ENCODE peak calls at places on chromosomes 7 and 10, in six cellular contexts. One of them, this sample, is unnamed.

GRCh38 chr7:76303829-76304505 is 1.5 kb downstream of the HSPB1 start:
- DNase-seq in Caco-2: no peak
- DNase-seq in cardiac muscle cell: no peak
- DNase-seq in thyroid gland: no peak
- DNase-seq in IMR-90: peak; percentile 50
- DNase-seq in lower leg skin: no peak
- DNase-seq in this sample: no peak

GRCh38 chr10:20846263-20846662 is 50.8 kb downstream of the NEBL start:
- DNase-seq in Caco-2: no peak
- DNase-seq in cardiac muscle cell: no peak
- DNase-seq in IMR-90: no peak
- DNase-seq in lower leg skin: no peak
- DNase-seq in thyroid gland: no peak
- DNase-seq in this sample: no peak

GRCh38 chr10:63711361-63711760 is 190.2 kb downstream of the REEP3 start:
- DNase-seq in cardiac muscle cell: no peak
- DNase-seq in lower leg skin: no peak
- DNase-seq in IMR-90: no peak
- DNase-seq in thyroid gland: peak; percentile 17
- DNase-seq in Caco-2: no peak
- DNase-seq in this sample: no peak

GRCh38 chr7:18153183-18153748 is 125.6 kb upstream of the PRPS1L1 start:
- DNase-seq in lower leg skin: no peak
- DNase-seq in Caco-2: no peak
- DNase-seq in cardiac muscle cell: no peak
- DNase-seq in IMR-90: no peak
- DNase-seq in thyroid gland: no peak
- DNase-seq in this sample: no peak

GRCh38 chr7:155222578-155222977 is 75.1 kb upstream of the INSIG1 start:
- DNase-seq in Caco-2: no peak
- DNase-seq in cardiac muscle cell: no peak
- DNase-seq in lower leg skin: no peak
- DNase-seq in thyroid gland: no peak
- DNase-seq in IMR-90: no peak
- DNase-seq in this sample: no peak

GRCh38 chr7:2645274-2645868 is 13.6 kb downstream of the TTYH3 start:
- DNase-seq in IMR-90: no peak
- DNase-seq in Caco-2: no peak
- DNase-seq in cardiac muscle cell: no peak
- DNase-seq in lower leg skin: no peak
- DNase-seq in thyroid gland: no peak
- DNase-seq in this sample: no peak

GRCh38 chr7:140534743-140535142 is 55.4 kb upstream of the MKRN1 start:
- DNase-seq in lower leg skin: no peak
- DNase-seq in thyroid gland: no peak
- DNase-seq in Caco-2: no peak
- DNase-seq in cardiac muscle cell: no peak
- DNase-seq in IMR-90: no peak
- DNase-seq in this sample: no peak

GRCh38 chr7:101175664-101176063 is 4.4 kb downstream of the NAT16 start:
- DNase-seq in IMR-90: no peak
- DNase-seq in lower leg skin: no peak
- DNase-seq in thyroid gland: no peak
- DNase-seq in Caco-2: no peak
- DNase-seq in cardiac muscle cell: no peak
- DNase-seq in this sample: no peak

GRCh38 chr10:11125004-11125403 is 107.3 kb downstream of the CELF2 start:
- DNase-seq in Caco-2: no peak
- DNase-seq in IMR-90: no peak
- DNase-seq in cardiac muscle cell: no peak
- DNase-seq in lower leg skin: no peak
- DNase-seq in thyroid gland: no peak
- DNase-seq in this sample: no peak

GRCh38 chr10:26310361-26310760 is 93.8 kb downstream of the GAD2 start:
- DNase-seq in cardiac muscle cell: no peak
- DNase-seq in lower leg skin: no peak
- DNase-seq in thyroid gland: no peak
- DNase-seq in Caco-2: no peak
- DNase-seq in IMR-90: no peak
- DNase-seq in this sample: no peak

GRCh38 chr7:42224391-42225003 is 12.5 kb downstream of the GLI3 start:
- DNase-seq in lower leg skin: no peak
- DNase-seq in cardiac muscle cell: no peak
- DNase-seq in IMR-90: no peak
- DNase-seq in thyroid gland: no peak
- DNase-seq in Caco-2: no peak
- DNase-seq in this sample: no peak

GRCh38 chr10:102433619-102434046 is 1.3 kb upstream of the CUEDC2 start:
- DNase-seq in lower leg skin: no peak
- DNase-seq in Caco-2: no peak
- DNase-seq in IMR-90: no peak
- DNase-seq in thyroid gland: no peak
- DNase-seq in cardiac muscle cell: no peak
- DNase-seq in this sample: no peak

GRCh38 chr10:124990671-124991625 is 49.0 kb downstream of the ZRANB1 start:
- DNase-seq in cardiac muscle cell: no peak
- DNase-seq in Caco-2: no peak
- DNase-seq in lower leg skin: no peak
- DNase-seq in IMR-90: no peak
- DNase-seq in thyroid gland: no peak
- DNase-seq in this sample: no peak

GRCh38 chr7:96187735-96188622 is 133.9 kb downstream of the SLC25A13 start:
- DNase-seq in cardiac muscle cell: no peak
- DNase-seq in IMR-90: no peak
- DNase-seq in lower leg skin: no peak
- DNase-seq in Caco-2: no peak
- DNase-seq in thyroid gland: no peak
- DNase-seq in this sample: no peak

GRCh38 chr10:71783917-71784678 is 10.8 kb upstream of the VSIR start:
- DNase-seq in Caco-2: no peak
- DNase-seq in thyroid gland: no peak
- DNase-seq in IMR-90: no peak
- DNase-seq in cardiac muscle cell: no peak
- DNase-seq in lower leg skin: no peak
- DNase-seq in this sample: no peak

GRCh38 chr7:36084485-36085091 is 68.5 kb upstream of the EEPD1 start:
- DNase-seq in lower leg skin: peak; percentile 69
- DNase-seq in Caco-2: peak; percentile 69
- DNase-seq in IMR-90: peak; percentile 41
- DNase-seq in thyroid gland: peak; percentile 75
- DNase-seq in cardiac muscle cell: peak; percentile 58
- DNase-seq in this sample: no peak

GRCh38 chr10:102352066-102352715 is 43.3 kb upstream of the NFKB2 start:
- DNase-seq in cardiac muscle cell: peak; percentile 73
- DNase-seq in Caco-2: peak; percentile 74
- DNase-seq in IMR-90: peak; percentile 54
- DNase-seq in lower leg skin: no peak
- DNase-seq in thyroid gland: peak; percentile 36
- DNase-seq in this sample: peak; percentile 15

GRCh38 chr10:101110856-101111523 is 20.1 kb upstream of the TLX1 start:
- DNase-seq in thyroid gland: no peak
- DNase-seq in IMR-90: no peak
- DNase-seq in Caco-2: peak; percentile 78
- DNase-seq in cardiac muscle cell: no peak
- DNase-seq in lower leg skin: no peak
- DNase-seq in this sample: no peak

GRCh38 chr10:127968659-127969058 is 61.8 kb downstream of the PTPRE start:
- DNase-seq in Caco-2: no peak
- DNase-seq in thyroid gland: no peak
- DNase-seq in IMR-90: no peak
- DNase-seq in cardiac muscle cell: no peak
- DNase-seq in lower leg skin: no peak
- DNase-seq in this sample: no peak

GRCh38 chr7:20170626-20171025 is 46.6 kb downstream of the MACC1 start:
- DNase-seq in Caco-2: no peak
- DNase-seq in cardiac muscle cell: no peak
- DNase-seq in IMR-90: peak; percentile 14
- DNase-seq in lower leg skin: no peak
- DNase-seq in thyroid gland: no peak
- DNase-seq in this sample: no peak

GRCh38 chr10:118522791-118523498 is 72.5 kb downstream of the PRLHR start:
- DNase-seq in IMR-90: peak; percentile 1
- DNase-seq in Caco-2: no peak
- DNase-seq in lower leg skin: no peak
- DNase-seq in cardiac muscle cell: no peak
- DNase-seq in thyroid gland: no peak
- DNase-seq in this sample: no peak

GRCh38 chr10:16904619-16905018 is 87.4 kb upstream of the RSU1 start:
- DNase-seq in IMR-90: peak; percentile 64
- DNase-seq in thyroid gland: no peak
- DNase-seq in Caco-2: no peak
- DNase-seq in lower leg skin: no peak
- DNase-seq in cardiac muscle cell: no peak
- DNase-seq in this sample: no peak

GRCh38 chr10:49649936-49650723 is 29.3 kb upstream of the C10orf53 start:
- DNase-seq in IMR-90: no peak
- DNase-seq in cardiac muscle cell: no peak
- DNase-seq in thyroid gland: no peak
- DNase-seq in lower leg skin: no peak
- DNase-seq in Caco-2: no peak
- DNase-seq in this sample: no peak

GRCh38 chr10:9302142-9302746 is 1247.8 kb downstream of the GATA3 start:
- DNase-seq in IMR-90: peak; percentile 53
- DNase-seq in lower leg skin: no peak
- DNase-seq in Caco-2: peak; percentile 53
- DNase-seq in thyroid gland: no peak
- DNase-seq in cardiac muscle cell: peak; percentile 66
- DNase-seq in this sample: peak; percentile 7

GRCh38 chr7:110786576-110786975 is 304.4 kb upstream of the LRRN3 start:
- DNase-seq in Caco-2: no peak
- DNase-seq in lower leg skin: no peak
- DNase-seq in thyroid gland: no peak
- DNase-seq in cardiac muscle cell: no peak
- DNase-seq in IMR-90: no peak
- DNase-seq in this sample: no peak

GRCh38 chr7:100674441-100675407 is 1.2 kb downstream of the GNB2 start:
- DNase-seq in Caco-2: peak; percentile 42
- DNase-seq in cardiac muscle cell: peak; percentile 63
- DNase-seq in IMR-90: no peak
- DNase-seq in thyroid gland: peak; percentile 45
- DNase-seq in lower leg skin: peak; percentile 90
- DNase-seq in this sample: no peak

GRCh38 chr10:11683529-11684320 is 58.5 kb upstream of the ECHDC3 start:
- DNase-seq in cardiac muscle cell: no peak
- DNase-seq in IMR-90: no peak
- DNase-seq in Caco-2: peak; percentile 61
- DNase-seq in lower leg skin: no peak
- DNase-seq in thyroid gland: no peak
- DNase-seq in this sample: no peak

GRCh38 chr7:118590107-118590506 is 365.6 kb downstream of the ANKRD7 start:
- DNase-seq in thyroid gland: no peak
- DNase-seq in IMR-90: no peak
- DNase-seq in lower leg skin: no peak
- DNase-seq in Caco-2: peak; percentile 17
- DNase-seq in cardiac muscle cell: peak; percentile 7
- DNase-seq in this sample: no peak
- TF ChIP-seq CTCF in thyroid gland: no peak
- TF ChIP-seq CTCF in IMR-90: peak; percentile 2
- TF ChIP-seq CTCF in lower leg skin: no peak
- TF ChIP-seq CTCF in Caco-2: peak; percentile 27
- TF ChIP-seq CTCF in cardiac muscle cell: no peak
- TF ChIP-seq CTCF in this sample: peak; percentile 50

DNA sequence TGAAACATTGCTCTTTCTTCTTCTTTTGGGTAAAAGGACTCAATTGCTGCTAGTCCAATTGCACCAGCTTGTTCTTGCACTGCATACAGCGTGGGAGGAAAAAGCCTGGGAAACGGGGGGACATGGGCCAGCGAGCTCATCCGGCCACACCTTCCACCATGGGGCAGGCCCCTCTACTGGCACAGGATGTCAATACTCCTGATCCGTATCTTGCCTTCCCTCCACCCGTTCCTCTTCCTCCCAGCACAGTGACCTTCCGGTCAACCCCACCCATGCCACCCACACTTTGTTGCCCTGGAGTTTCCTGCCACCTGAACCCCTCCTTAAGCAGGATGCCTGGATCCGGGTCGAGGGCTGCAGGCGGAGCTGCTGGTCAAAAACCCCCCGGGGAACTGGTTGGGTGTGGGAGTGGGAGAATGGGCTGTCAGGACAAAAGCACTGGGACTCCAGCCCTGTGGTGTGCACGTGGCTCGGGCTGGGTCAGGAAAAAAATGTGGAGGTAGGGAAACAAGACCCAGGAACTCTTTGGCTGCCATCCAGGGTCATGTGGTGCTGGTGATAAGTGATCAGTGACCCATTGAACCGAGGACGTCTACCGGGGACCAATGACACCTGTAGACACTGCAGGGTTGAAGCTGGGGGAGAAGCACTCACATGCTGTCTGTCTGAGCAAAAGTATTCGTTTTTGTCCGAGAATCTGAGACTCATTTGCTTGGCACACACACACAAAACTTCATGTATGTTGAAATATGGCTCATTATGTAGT is 8.2 kb downstream of the IL2RA start:
- DNase-seq in IMR-90: no peak
- DNase-seq in cardiac muscle cell: no peak
- DNase-seq in lower leg skin: peak; percentile 86
- DNase-seq in thyroid gland: peak; percentile 63
- DNase-seq in Caco-2: no peak
- DNase-seq in this sample: no peak
- H3K4me3 ChIP-seq in IMR-90: no peak overlapping the region
- H3K4me3 ChIP-seq in cardiac muscle cell: no peak overlapping the region
- H3K4me3 ChIP-seq in lower leg skin: no peak overlapping the region
- H3K4me3 ChIP-seq in thyroid gland: no peak overlapping the region
- H3K4me3 ChIP-seq in Caco-2: no peak overlapping the region
- H3K4me3 ChIP-seq in this sample: no peak overlapping the region

DNA sequence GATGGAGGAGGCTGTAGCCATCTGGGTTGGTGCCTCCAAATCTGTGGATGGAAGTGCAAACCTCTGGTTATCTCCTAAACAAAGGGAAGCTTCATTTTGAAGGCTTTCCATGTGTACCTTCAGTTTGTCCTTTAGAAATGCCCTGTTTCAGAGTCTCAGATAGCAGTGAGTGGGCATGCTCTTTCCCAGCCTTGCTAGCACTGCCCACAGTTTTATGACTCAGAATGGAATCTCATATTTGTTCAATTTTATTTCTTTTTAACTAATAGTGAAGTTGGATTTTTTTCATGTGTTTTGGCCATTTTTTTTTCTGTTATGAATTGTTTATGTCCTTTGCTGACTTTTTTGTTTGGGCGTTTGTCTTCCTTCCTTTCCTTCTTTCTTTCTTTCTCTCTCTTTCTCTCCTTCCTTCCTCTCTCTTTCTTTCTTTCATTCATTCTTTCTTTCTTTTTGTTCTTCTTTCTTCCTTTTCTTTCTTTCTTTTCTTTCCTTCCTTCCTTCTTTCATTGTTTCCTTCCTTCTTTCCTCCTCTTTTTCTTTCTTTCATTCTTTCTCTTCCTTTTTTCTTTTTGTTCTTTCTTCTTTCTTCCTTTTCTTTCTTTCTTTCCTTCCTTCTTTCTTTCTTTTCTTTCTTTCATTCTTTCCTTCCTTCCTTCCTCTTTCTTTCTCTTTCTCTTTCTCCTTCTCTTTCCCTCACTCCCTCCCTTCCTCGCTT is 25.6 kb downstream of the PRF1 start:
- DNase-seq in cardiac muscle cell: no peak
- DNase-seq in lower leg skin: no peak
- DNase-seq in thyroid gland: no peak
- DNase-seq in Caco-2: no peak
- DNase-seq in IMR-90: peak; percentile 27
- DNase-seq in this sample: no peak
- TF ChIP-seq CTCF in cardiac muscle cell: no peak
- TF ChIP-seq CTCF in lower leg skin: no peak
- TF ChIP-seq CTCF in thyroid gland: no peak
- TF ChIP-seq CTCF in Caco-2: no peak
- TF ChIP-seq CTCF in IMR-90: no peak
- TF ChIP-seq CTCF in this sample: no peak

GRCh38 chr10:129951841-129952240 is 12.2 kb downstream of the EBF3 start:
- DNase-seq in thyroid gland: no peak
- DNase-seq in lower leg skin: peak; percentile 76
- DNase-seq in cardiac muscle cell: no peak
- DNase-seq in Caco-2: no peak
- DNase-seq in IMR-90: no peak
- DNase-seq in this sample: no peak
- H3K4me3 ChIP-seq in thyroid gland: no peak overlapping the region
- H3K4me3 ChIP-seq in lower leg skin: no peak overlapping the region
- H3K4me3 ChIP-seq in cardiac muscle cell: no peak overlapping the region
- H3K4me3 ChIP-seq in Caco-2: no peak overlapping the region
- H3K4me3 ChIP-seq in IMR-90: no peak overlapping the region
- H3K4me3 ChIP-seq in this sample: no peak overlapping the region

This sample was measured in GM12864.